ENCODE peak calls at places on chromosomes 13 and 19, in nine cellular contexts. One of them, this sample, is unnamed.

GRCh38 chr13:96862093-96862492 is 132.2 kb downstream of the OXGR1 start:
- DNase-seq in WERI-Rb-1: no peak
- DNase-seq in glutamatergic neuron: no peak
- DNase-seq in fibroblast of lung: no peak
- DNase-seq in transverse colon: no peak
- DNase-seq in CD4-positive, alpha-beta T cell: no peak
- DNase-seq in AG09309: no peak
- DNase-seq in activated CD8-positive, alpha-beta T cell treated with anti-CD3 and anti-CD28 coated beads for 36 hours: no peak
- DNase-seq in heart left ventricle: no peak
- DNase-seq in this sample: no peak

GRCh38 chr13:80945328-80945727 is 604.4 kb upstream of the SPRY2 start:
- DNase-seq in WERI-Rb-1: no peak
- DNase-seq in glutamatergic neuron: peak; percentile 37
- DNase-seq in fibroblast of lung: no peak
- DNase-seq in transverse colon: no peak
- DNase-seq in CD4-positive, alpha-beta T cell: no peak
- DNase-seq in AG09309: no peak
- DNase-seq in activated CD8-positive, alpha-beta T cell treated with anti-CD3 and anti-CD28 coated beads for 36 hours: no peak
- DNase-seq in heart left ventricle: no peak
- DNase-seq in this sample: peak; percentile 9

GRCh38 chr19:13670846-13671245 is 93.5 kb upstream of the MRI1 start:
- DNase-seq in WERI-Rb-1: no peak
- DNase-seq in glutamatergic neuron: no peak
- DNase-seq in fibroblast of lung: no peak
- DNase-seq in transverse colon: no peak
- DNase-seq in CD4-positive, alpha-beta T cell: no peak
- DNase-seq in AG09309: no peak
- DNase-seq in activated CD8-positive, alpha-beta T cell treated with anti-CD3 and anti-CD28 coated beads for 36 hours: no peak
- DNase-seq in heart left ventricle: no peak
- DNase-seq in this sample: no peak

GRCh38 chr19:50432221-50432626 is 468 bp upstream of the MYBPC2 start:
- DNase-seq in WERI-Rb-1: no peak
- DNase-seq in glutamatergic neuron: no peak
- DNase-seq in fibroblast of lung: peak; percentile 10
- DNase-seq in transverse colon: no peak
- DNase-seq in CD4-positive, alpha-beta T cell: no peak
- DNase-seq in AG09309: no peak
- DNase-seq in activated CD8-positive, alpha-beta T cell treated with anti-CD3 and anti-CD28 coated beads for 36 hours: no peak
- DNase-seq in heart left ventricle: no peak
- DNase-seq in this sample: peak; percentile 24

GRCh38 chr13:29893438-29893837 is 43.0 kb upstream of the UBL3 start:
- DNase-seq in WERI-Rb-1: no peak
- DNase-seq in glutamatergic neuron: no peak
- DNase-seq in fibroblast of lung: peak; percentile 50
- DNase-seq in transverse colon: no peak
- DNase-seq in CD4-positive, alpha-beta T cell: no peak
- DNase-seq in AG09309: no peak
- DNase-seq in activated CD8-positive, alpha-beta T cell treated with anti-CD3 and anti-CD28 coated beads for 36 hours: no peak
- DNase-seq in heart left ventricle: no peak
- DNase-seq in this sample: no peak

GRCh38 chr19:44746946-44747738 is 1.4 kb upstream of the BCL3 start:
- DNase-seq in WERI-Rb-1: peak; percentile 89
- DNase-seq in glutamatergic neuron: peak; percentile 48
- DNase-seq in fibroblast of lung: peak; percentile 95
- DNase-seq in transverse colon: peak; percentile 97
- DNase-seq in CD4-positive, alpha-beta T cell: peak; percentile 87
- DNase-seq in AG09309: peak; percentile 87
- DNase-seq in activated CD8-positive, alpha-beta T cell treated with anti-CD3 and anti-CD28 coated beads for 36 hours: peak; percentile 95
- DNase-seq in heart left ventricle: peak; percentile 96
- DNase-seq in this sample: peak; percentile 99

GRCh38 chr19:13744179-13744578 is 20.1 kb upstream of the MRI1 start:
- DNase-seq in WERI-Rb-1: no peak
- DNase-seq in glutamatergic neuron: no peak
- DNase-seq in fibroblast of lung: no peak
- DNase-seq in transverse colon: no peak
- DNase-seq in CD4-positive, alpha-beta T cell: no peak
- DNase-seq in AG09309: no peak
- DNase-seq in activated CD8-positive, alpha-beta T cell treated with anti-CD3 and anti-CD28 coated beads for 36 hours: no peak
- DNase-seq in heart left ventricle: no peak
- DNase-seq in this sample: no peak

GRCh38 chr19:53571339-53571738 is 33.4 kb downstream of the ZNF331 start:
- DNase-seq in WERI-Rb-1: no peak
- DNase-seq in glutamatergic neuron: no peak
- DNase-seq in fibroblast of lung: no peak
- DNase-seq in transverse colon: no peak
- DNase-seq in CD4-positive, alpha-beta T cell: no peak
- DNase-seq in AG09309: no peak
- DNase-seq in activated CD8-positive, alpha-beta T cell treated with anti-CD3 and anti-CD28 coated beads for 36 hours: no peak
- DNase-seq in heart left ventricle: no peak
- DNase-seq in this sample: no peak

GRCh38 chr19:39951686-39952085 is 17.3 kb upstream of the FCGBP start:
- DNase-seq in WERI-Rb-1: no peak
- DNase-seq in glutamatergic neuron: no peak
- DNase-seq in fibroblast of lung: peak; percentile 23
- DNase-seq in transverse colon: no peak
- DNase-seq in CD4-positive, alpha-beta T cell: no peak
- DNase-seq in AG09309: peak; percentile 5
- DNase-seq in activated CD8-positive, alpha-beta T cell treated with anti-CD3 and anti-CD28 coated beads for 36 hours: no peak
- DNase-seq in heart left ventricle: no peak
- DNase-seq in this sample: no peak

GRCh38 chr13:24511824-24512207 is 762 bp downstream of the PARP4 start:
- DNase-seq in WERI-Rb-1: no peak
- DNase-seq in glutamatergic neuron: no peak
- DNase-seq in fibroblast of lung: no peak
- DNase-seq in transverse colon: peak; percentile 49
- DNase-seq in CD4-positive, alpha-beta T cell: no peak
- DNase-seq in AG09309: no peak
- DNase-seq in activated CD8-positive, alpha-beta T cell treated with anti-CD3 and anti-CD28 coated beads for 36 hours: no peak
- DNase-seq in heart left ventricle: no peak
- DNase-seq in this sample: no peak

GRCh38 chr13:35724480-35724879 is 248.0 kb upstream of the MAB21L1 start:
- DNase-seq in WERI-Rb-1: no peak
- DNase-seq in glutamatergic neuron: no peak
- DNase-seq in fibroblast of lung: no peak
- DNase-seq in transverse colon: no peak
- DNase-seq in CD4-positive, alpha-beta T cell: no peak
- DNase-seq in AG09309: no peak
- DNase-seq in activated CD8-positive, alpha-beta T cell treated with anti-CD3 and anti-CD28 coated beads for 36 hours: no peak
- DNase-seq in heart left ventricle: no peak
- DNase-seq in this sample: no peak

GRCh38 chr13:83350569-83350968 is 531.7 kb downstream of the SLITRK1 start:
- DNase-seq in WERI-Rb-1: no peak
- DNase-seq in glutamatergic neuron: no peak
- DNase-seq in fibroblast of lung: peak; percentile 47
- DNase-seq in transverse colon: no peak
- DNase-seq in CD4-positive, alpha-beta T cell: no peak
- DNase-seq in AG09309: no peak
- DNase-seq in activated CD8-positive, alpha-beta T cell treated with anti-CD3 and anti-CD28 coated beads for 36 hours: no peak
- DNase-seq in heart left ventricle: no peak
- DNase-seq in this sample: no peak

GRCh38 chr13:113875829-113876228 is 12.0 kb upstream of the GAS6 start:
- DNase-seq in WERI-Rb-1: no peak
- DNase-seq in glutamatergic neuron: no peak
- DNase-seq in fibroblast of lung: no peak
- DNase-seq in transverse colon: no peak
- DNase-seq in CD4-positive, alpha-beta T cell: no peak
- DNase-seq in AG09309: no peak
- DNase-seq in activated CD8-positive, alpha-beta T cell treated with anti-CD3 and anti-CD28 coated beads for 36 hours: peak; percentile 33
- DNase-seq in heart left ventricle: no peak
- DNase-seq in this sample: no peak

GRCh38 chr13:67143544-67144115 is 86.5 kb downstream of the PCDH9 start:
- DNase-seq in WERI-Rb-1: no peak
- DNase-seq in glutamatergic neuron: no peak
- DNase-seq in fibroblast of lung: no peak
- DNase-seq in transverse colon: no peak
- DNase-seq in CD4-positive, alpha-beta T cell: no peak
- DNase-seq in AG09309: no peak
- DNase-seq in activated CD8-positive, alpha-beta T cell treated with anti-CD3 and anti-CD28 coated beads for 36 hours: no peak
- DNase-seq in heart left ventricle: no peak
- DNase-seq in this sample: no peak

GRCh38 chr19:13882419-13882795 is 5.5 kb downstream of the NANOS3 start:
- DNase-seq in WERI-Rb-1: no peak
- DNase-seq in glutamatergic neuron: no peak
- DNase-seq in fibroblast of lung: no peak
- DNase-seq in transverse colon: no peak
- DNase-seq in CD4-positive, alpha-beta T cell: no peak
- DNase-seq in AG09309: no peak
- DNase-seq in activated CD8-positive, alpha-beta T cell treated with anti-CD3 and anti-CD28 coated beads for 36 hours: no peak
- DNase-seq in heart left ventricle: no peak
- DNase-seq in this sample: no peak

GRCh38 chr13:110981379-110981778 is 66.5 kb upstream of the ANKRD10 start:
- DNase-seq in WERI-Rb-1: no peak
- DNase-seq in glutamatergic neuron: no peak
- DNase-seq in fibroblast of lung: no peak
- DNase-seq in transverse colon: no peak
- DNase-seq in CD4-positive, alpha-beta T cell: no peak
- DNase-seq in AG09309: no peak
- DNase-seq in activated CD8-positive, alpha-beta T cell treated with anti-CD3 and anti-CD28 coated beads for 36 hours: no peak
- DNase-seq in heart left ventricle: no peak
- DNase-seq in this sample: no peak
- TF ChIP-seq CTCF in WERI-Rb-1: no peak
- TF ChIP-seq CTCF in glutamatergic neuron: no peak
- TF ChIP-seq CTCF in fibroblast of lung: no peak
- TF ChIP-seq CTCF in transverse colon: no peak
- TF ChIP-seq CTCF in CD4-positive, alpha-beta T cell: no peak
- TF ChIP-seq CTCF in AG09309: no peak
- TF ChIP-seq CTCF in activated CD8-positive, alpha-beta T cell treated with anti-CD3 and anti-CD28 coated beads for 36 hours: no peak
- TF ChIP-seq CTCF in heart left ventricle: no peak
- TF ChIP-seq CTCF in this sample: no peak

GRCh38 chr13:90416519-90416918 is 931.0 kb upstream of the MIR17HG start:
- DNase-seq in WERI-Rb-1: no peak
- DNase-seq in glutamatergic neuron: no peak
- DNase-seq in fibroblast of lung: peak; percentile 94
- DNase-seq in transverse colon: no peak
- DNase-seq in CD4-positive, alpha-beta T cell: no peak
- DNase-seq in AG09309: peak; percentile 55
- DNase-seq in activated CD8-positive, alpha-beta T cell treated with anti-CD3 and anti-CD28 coated beads for 36 hours: no peak
- DNase-seq in heart left ventricle: no peak
- DNase-seq in this sample: no peak

GRCh38 chr13:90416938-90417337 is 930.5 kb upstream of the MIR17HG start:
- DNase-seq in WERI-Rb-1: no peak
- DNase-seq in glutamatergic neuron: no peak
- DNase-seq in fibroblast of lung: peak; percentile 51
- DNase-seq in transverse colon: no peak
- DNase-seq in CD4-positive, alpha-beta T cell: no peak
- DNase-seq in AG09309: no peak
- DNase-seq in activated CD8-positive, alpha-beta T cell treated with anti-CD3 and anti-CD28 coated beads for 36 hours: no peak
- DNase-seq in heart left ventricle: no peak
- DNase-seq in this sample: no peak

GRCh38 chr13:90414691-90415596 is 932.5 kb upstream of the MIR17HG start:
- DNase-seq in WERI-Rb-1: no peak
- DNase-seq in glutamatergic neuron: no peak
- DNase-seq in fibroblast of lung: peak; percentile 85
- DNase-seq in transverse colon: no peak
- DNase-seq in CD4-positive, alpha-beta T cell: no peak
- DNase-seq in AG09309: no peak
- DNase-seq in activated CD8-positive, alpha-beta T cell treated with anti-CD3 and anti-CD28 coated beads for 36 hours: no peak
- DNase-seq in heart left ventricle: no peak
- DNase-seq in this sample: no peak

GRCh38 chr13:90415902-90416301 is 931.6 kb upstream of the MIR17HG start:
- DNase-seq in WERI-Rb-1: no peak
- DNase-seq in glutamatergic neuron: no peak
- DNase-seq in fibroblast of lung: peak; percentile 20
- DNase-seq in transverse colon: no peak
- DNase-seq in CD4-positive, alpha-beta T cell: no peak
- DNase-seq in AG09309: no peak
- DNase-seq in activated CD8-positive, alpha-beta T cell treated with anti-CD3 and anti-CD28 coated beads for 36 hours: no peak
- DNase-seq in heart left ventricle: no peak
- DNase-seq in this sample: no peak

DNA sequence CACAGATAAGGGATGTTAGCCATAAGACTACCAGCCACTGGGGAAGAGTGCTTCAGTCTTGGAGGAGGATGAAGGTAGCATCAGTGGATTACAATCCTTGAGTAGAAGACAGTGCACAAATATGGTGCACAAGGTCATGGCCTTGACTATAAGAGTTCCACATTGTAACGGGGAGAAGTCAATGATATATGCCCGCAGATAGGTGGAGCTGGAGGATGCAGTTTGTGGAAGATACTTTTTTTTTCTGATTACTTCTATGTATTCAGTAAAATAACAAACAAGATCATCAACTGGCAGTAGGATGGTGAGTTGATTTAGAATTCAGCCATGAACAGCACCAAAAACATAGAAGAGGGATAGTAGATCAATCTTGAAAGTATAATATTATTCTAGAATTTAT is 926.8 kb upstream of the MIR17HG start:
- DNase-seq in WERI-Rb-1: no peak
- DNase-seq in glutamatergic neuron: no peak
- DNase-seq in fibroblast of lung: no peak
- DNase-seq in transverse colon: no peak
- DNase-seq in CD4-positive, alpha-beta T cell: no peak
- DNase-seq in AG09309: no peak
- DNase-seq in activated CD8-positive, alpha-beta T cell treated with anti-CD3 and anti-CD28 coated beads for 36 hours: no peak
- DNase-seq in heart left ventricle: no peak
- DNase-seq in this sample: no peak
- TF ChIP-seq CTCF in WERI-Rb-1: peak; percentile 43
- TF ChIP-seq CTCF in glutamatergic neuron: no peak
- TF ChIP-seq CTCF in fibroblast of lung: peak; percentile 22
- TF ChIP-seq CTCF in transverse colon: no peak
- TF ChIP-seq CTCF in CD4-positive, alpha-beta T cell: no peak
- TF ChIP-seq CTCF in AG09309: peak; percentile 29
- TF ChIP-seq CTCF in activated CD8-positive, alpha-beta T cell treated with anti-CD3 and anti-CD28 coated beads for 36 hours: no peak
- TF ChIP-seq CTCF in heart left ventricle: no peak
- TF ChIP-seq CTCF in this sample: no peak

DNA sequence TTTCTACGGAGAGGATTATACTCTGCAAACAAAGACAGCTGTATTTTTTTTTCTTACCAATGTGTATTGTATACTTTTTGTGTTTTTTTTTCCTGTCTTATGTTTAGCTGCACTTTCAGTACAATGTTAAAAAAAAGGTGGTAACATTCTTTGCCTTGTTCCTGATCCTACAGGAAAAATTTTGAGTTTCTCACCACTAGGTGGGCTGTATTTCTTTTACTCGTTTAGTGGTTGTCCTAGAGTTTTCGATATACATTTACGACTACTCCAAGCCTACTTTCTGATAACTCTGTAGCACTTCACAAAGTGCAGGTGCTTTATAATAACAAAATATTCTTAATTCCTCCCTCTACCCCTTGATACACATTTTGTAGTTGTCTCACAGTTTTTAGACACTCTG is 652.2 kb downstream of the UQCRFS1 start:
- DNase-seq in WERI-Rb-1: no peak
- DNase-seq in glutamatergic neuron: no peak
- DNase-seq in fibroblast of lung: no peak
- DNase-seq in transverse colon: no peak
- DNase-seq in CD4-positive, alpha-beta T cell: no peak
- DNase-seq in AG09309: no peak
- DNase-seq in activated CD8-positive, alpha-beta T cell treated with anti-CD3 and anti-CD28 coated beads for 36 hours: no peak
- DNase-seq in heart left ventricle: no peak
- DNase-seq in this sample: no peak
- TF ChIP-seq CTCF in WERI-Rb-1: no peak
- TF ChIP-seq CTCF in glutamatergic neuron: peak; percentile 28
- TF ChIP-seq CTCF in fibroblast of lung: no peak
- TF ChIP-seq CTCF in transverse colon: no peak
- TF ChIP-seq CTCF in CD4-positive, alpha-beta T cell: no peak
- TF ChIP-seq CTCF in AG09309: no peak
- TF ChIP-seq CTCF in activated CD8-positive, alpha-beta T cell treated with anti-CD3 and anti-CD28 coated beads for 36 hours: no peak
- TF ChIP-seq CTCF in heart left ventricle: no peak
- TF ChIP-seq CTCF in this sample: no peak

DNA sequence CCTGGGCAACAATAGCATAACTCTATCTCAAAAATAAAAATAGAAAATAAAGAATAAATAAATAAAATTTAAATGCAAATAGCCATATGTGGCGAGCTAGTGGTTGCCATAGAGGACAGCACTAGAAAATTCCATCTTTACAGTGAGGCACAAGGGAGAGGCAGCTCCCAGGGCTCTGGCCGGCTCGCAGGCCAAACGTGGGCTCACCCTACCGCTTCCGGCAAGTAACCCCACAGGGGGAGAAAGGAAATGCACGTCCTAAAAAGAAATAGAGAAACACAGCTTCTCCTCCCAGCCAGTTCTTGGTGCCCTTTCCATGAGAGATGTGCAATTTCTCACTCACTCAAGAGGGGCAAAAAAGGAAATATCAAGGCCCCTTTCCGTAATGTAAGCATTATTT is 12.4 kb upstream of the GRWD1 start:
- DNase-seq in WERI-Rb-1: no peak
- DNase-seq in glutamatergic neuron: no peak
- DNase-seq in fibroblast of lung: no peak
- DNase-seq in transverse colon: no peak
- DNase-seq in CD4-positive, alpha-beta T cell: no peak
- DNase-seq in AG09309: no peak
- DNase-seq in activated CD8-positive, alpha-beta T cell treated with anti-CD3 and anti-CD28 coated beads for 36 hours: no peak
- DNase-seq in heart left ventricle: no peak
- DNase-seq in this sample: no peak
- TF ChIP-seq CTCF in WERI-Rb-1: no peak
- TF ChIP-seq CTCF in glutamatergic neuron: no peak
- TF ChIP-seq CTCF in fibroblast of lung: no peak
- TF ChIP-seq CTCF in transverse colon: no peak
- TF ChIP-seq CTCF in CD4-positive, alpha-beta T cell: no peak
- TF ChIP-seq CTCF in AG09309: no peak
- TF ChIP-seq CTCF in activated CD8-positive, alpha-beta T cell treated with anti-CD3 and anti-CD28 coated beads for 36 hours: no peak
- TF ChIP-seq CTCF in heart left ventricle: no peak
- TF ChIP-seq CTCF in this sample: no peak

This sample was measured in Calu3.